ENCODE peak calls at places on chromosomes 6 and 20, in nine cellular contexts. Q is substantia nigra; D is Peyer's patch; C is upper lobe of right lung; W is CD4-positive, alpha-beta T cell; U is NCI-H460; G is Caki2; S is naive thymus-derived CD4-positive, alpha-beta T cell; T is adrenal gland. V is an unnamed sample.

GRCh38 chr6:152273638-152274037 is 363.5 kb downstream of the SYNE1 start:
- DNase-seq in U (no peak), G (peak), W (no peak), T (no peak), Q (no peak), C (no peak), D (no peak), S (no peak), V (no peak)

GRCh38 chr20:46622125-46622524 is 29.1 kb downstream of the SLC13A3 start:
- DNase-seq in T (no peak), Q (no peak), W (no peak), U (no peak), G (no peak), C (no peak), D (no peak), S (no peak), V (no peak)

GRCh38 chr20:43293068-43293786 is 103.5 kb upstream of the PTPRT start:
- DNase-seq in Q (no peak), T (no peak), W (no peak), U (no peak), S (no peak), D (no peak), C (no peak), G (no peak), V (no peak)

GRCh38 chr6:27007020-27007419 is 240.5 kb upstream of the PRSS16 start:
- DNase-seq in G (no peak), D (no peak), S (no peak), Q (no peak), W (no peak), U (no peak), T (no peak), C (no peak), V (no peak)

GRCh38 chr6:166025149-166025898 is 142.3 kb downstream of the TBXT start:
- DNase-seq in S (no peak), T (no peak), C (no peak), U (no peak), Q (no peak), W (no peak), D (no peak), G (no peak), V (no peak)

GRCh38 chr20:46563170-46563847 is 12.9 kb upstream of the OCSTAMP start:
- DNase-seq in G (no peak), U (no peak), S (no peak), W (no peak), Q (peak), C (no peak), D (no peak), T (no peak), V (no peak)

GRCh38 chr6:71262914-71263313 is 25.7 kb upstream of the OGFRL1 start:
- DNase-seq in U (no peak), D (no peak), C (no peak), S (no peak), Q (no peak), G (no peak), W (no peak), T (no peak), V (no peak)

GRCh38 chr6:36432151-36432633 is 10.5 kb downstream of the PXT1 start:
- DNase-seq in T (no peak), D (no peak), C (no peak), U (no peak), G (peak), S (no peak), W (no peak), Q (no peak), V (no peak)

GRCh38 chr20:52446421-52447231 is 255.0 kb upstream of the ZFP64 start:
- DNase-seq in U (no peak), S (no peak), G (peak), Q (no peak), T (no peak), W (no peak), C (no peak), D (no peak), V (no peak)

GRCh38 chr20:17833036-17833674 is 133.4 kb downstream of the BANF2 start:
- DNase-seq in U (no peak), G (no peak), C (no peak), W (no peak), D (no peak), Q (no peak), T (no peak), S (no peak), V (no peak)